ENCODE peak calls at places on chromosomes 6 and 20, in four cellular contexts. G, Z, U and E are unnamed samples. For H3K27me3 and H3K36me3, the result is how much of the 10 kb centered on the place peaks cover.

GRCh38 chr6:53112871-53113270 is 35.8 kb downstream of the GCM1 start:
- DNase-seq in G (no peak), Z (no peak), U (peak), E (no peak)

GRCh38 chr6:169999367-169999766 is 247.9 kb downstream of the ERMARD start:
- DNase-seq in G (no peak), Z (no peak), U (no peak), E (no peak)

GRCh38 chr6:116328528-116328903 is 42.2 kb upstream of the DSE start:
- DNase-seq in G (no peak), Z (no peak), U (no peak), E (no peak)

GRCh38 chr6:167073679-167074274 is 49.1 kb upstream of the CCR6 start:
- DNase-seq in G (no peak), Z (no peak), U (no peak), E (no peak)

GRCh38 chr6:25410102-25410501 is 130.9 kb downstream of the CARMIL1 start:
- DNase-seq in G (no peak), Z (no peak), U (no peak), E (no peak)

GRCh38 chr6:16430661-16431089 is 192.3 kb downstream of the GMPR start:
- DNase-seq in G (no peak), Z (no peak), U (no peak), E (no peak)

GRCh38 chr6:68196645-68197044 is 438.4 kb upstream of the ADGRB3 start:
- DNase-seq in G (no peak), Z (no peak), U (peak), E (no peak)

GRCh38 chr20:46946181-46946624 is 51.6 kb downstream of the EYA2 start:
- DNase-seq in G (no peak), Z (no peak), U (no peak), E (no peak)

GRCh38 chr20:45405566-45406259 is 2.4 kb upstream of the DBNDD2 start:
- DNase-seq in G (no peak), Z (peak), U (peak), E (no peak)

GRCh38 chr20:41340327-41341055 is at the start of gene LPIN3:
- DNase-seq in G (peak), Z (peak), U (peak), E (peak)

GRCh38 chr6:33620584-33621395 is at the start of gene ITPR3:
- DNase-seq in G (peak), Z (peak), U (peak), E (peak)

GRCh38 chr6:33622456-33623431 is 1.6 kb downstream of the ITPR3 start:
- DNase-seq in G (no peak), Z (no peak), U (peak), E (no peak)

GRCh38 chr6:33619166-33619565 is 2.0 kb upstream of the ITPR3 start:
- DNase-seq in G (no peak), Z (no peak), U (no peak), E (no peak)

GRCh38 chr6:33621396-33622388 is 570 bp downstream of the ITPR3 start:
- DNase-seq in G (peak), Z (no peak), U (peak), E (peak)

DNA sequence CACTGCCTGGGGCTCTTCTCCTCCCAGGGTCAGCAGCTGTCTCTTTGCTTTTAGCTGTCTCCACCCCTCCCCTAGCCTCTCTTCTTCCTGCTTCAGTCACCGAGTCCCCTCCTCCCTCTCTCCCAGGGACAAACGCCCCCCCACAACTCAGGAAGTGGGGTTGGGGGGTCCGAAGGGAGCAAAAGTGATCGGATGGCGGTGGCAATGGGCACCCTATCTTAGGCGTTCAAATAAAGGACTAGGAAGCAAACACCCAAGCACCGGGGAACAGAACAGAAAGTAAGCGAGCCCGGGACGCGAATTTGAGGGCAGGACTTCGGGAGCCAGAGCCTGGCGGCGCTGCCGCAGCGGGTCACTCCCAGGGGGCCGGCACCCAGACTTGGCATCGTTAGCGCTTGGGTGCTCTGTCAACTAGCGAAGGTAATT is 951 bp upstream of the ITPR3 start:
- DNase-seq in G (peak), Z (no peak), U (peak), E (peak)
- H3K4me3 ChIP-seq in G (peak), Z (peak), U (peak), E (peak)

GRCh38 chr6:2798586-2799134 is 33.5 kb downstream of the WRNIP1 start:
- DNase-seq in G (no peak), Z (no peak), U (no peak), E (no peak)
- H3K27me3 ChIP-seq in G (under half), Z (under half), U (under half), E (under half)

GRCh38 chr6:114362396-114362795 is 19.6 kb upstream of the HS3ST5 start:
- DNase-seq in G (no peak), Z (no peak), U (no peak), E (no peak)

GRCh38 chr6:114367315-114367961 is 24.6 kb upstream of the HS3ST5 start:
- DNase-seq in G (no peak), Z (no peak), U (peak), E (no peak)

GRCh38 chr6:114364295-114364694 is 21.5 kb upstream of the HS3ST5 start:
- DNase-seq in G (no peak), Z (peak), U (peak), E (no peak)

GRCh38 chr6:114362957-114363356 is 20.1 kb upstream of the HS3ST5 start:
- DNase-seq in G (no peak), Z (no peak), U (no peak), E (no peak)

GRCh38 chr6:114366899-114367298 is 24.1 kb upstream of the HS3ST5 start:
- DNase-seq in G (no peak), Z (no peak), U (no peak), E (no peak)
- H3K36me3 ChIP-seq in G (under half), Z (under half), U (under half), E (under half)

DNA sequence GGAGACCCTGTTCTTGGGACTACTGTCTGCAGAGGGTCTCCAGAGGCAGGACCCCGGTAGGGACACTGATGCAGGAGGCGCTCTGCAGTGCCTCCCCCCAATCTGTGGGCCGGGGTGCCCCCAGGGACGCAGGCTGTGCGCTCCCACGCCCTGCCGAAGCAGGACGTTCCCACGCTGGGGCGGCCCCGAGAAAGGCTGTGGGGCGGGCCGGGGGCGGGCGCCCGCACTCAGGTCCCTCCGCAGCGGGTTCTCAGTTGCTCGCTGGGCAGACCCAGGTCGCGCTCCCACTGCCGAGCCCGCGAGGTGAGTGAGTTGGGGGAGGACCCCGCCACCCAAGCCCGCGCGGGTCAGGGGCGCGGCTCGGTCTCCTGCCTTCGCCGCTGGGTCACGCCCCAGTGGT is at the start of gene COX4I2:
- DNase-seq in G (no peak), Z (no peak), U (no peak), E (no peak)
- H3K4me3 ChIP-seq in G (no peak), Z (no peak), U (no peak), E (no peak)

GRCh38 chr20:2750343-2751251 is 49.8 kb downstream of the CPXM1 start:
- DNase-seq in G (no peak), Z (no peak), U (peak), E (no peak)
- H3K27me3 ChIP-seq in G (under half), Z (half or more), U (under half), E (under half)

DNA sequence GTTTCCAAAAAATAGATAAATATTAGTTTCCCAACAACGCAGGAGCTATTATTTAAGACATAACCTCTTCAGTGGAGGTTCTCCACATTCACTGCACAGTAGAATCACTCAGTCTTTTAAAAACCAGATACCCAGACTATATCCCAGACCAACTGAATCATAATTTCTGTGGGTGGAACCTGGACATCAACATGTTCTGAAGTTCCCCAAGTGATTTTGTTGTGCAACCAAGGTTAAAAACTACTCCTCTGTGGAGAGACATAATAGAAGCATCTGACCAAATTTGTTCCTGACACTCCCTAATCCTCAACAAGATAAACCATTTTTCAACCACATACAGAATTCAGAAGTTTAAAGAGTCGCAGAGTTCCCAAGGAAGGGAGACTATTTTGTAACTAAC is 42.3 kb downstream of the STK38 start:
- DNase-seq in G (no peak), Z (no peak), U (no peak), E (no peak)
- H3K36me3 ChIP-seq in G (under half), Z (under half), U (under half), E (under half)